ENCODE peak calls at places on chromosomes 7 and 10, in six cellular contexts. One of them, this sample, is unnamed.

GRCh38 chr10:106311590-106311989 is 852.9 kb downstream of the SORCS1 start:
- DNase-seq in dermis blood vessel endothelial cell: no peak
- DNase-seq in GM20000: no peak
- DNase-seq in HFF-Myc: no peak
- DNase-seq in GM23338: no peak
- DNase-seq in lung: no peak
- DNase-seq in this sample: no peak

GRCh38 chr7:15086882-15087281 is 184.3 kb upstream of the DGKB start:
- DNase-seq in dermis blood vessel endothelial cell: no peak
- DNase-seq in HFF-Myc: no peak
- DNase-seq in lung: no peak
- DNase-seq in GM23338: no peak
- DNase-seq in GM20000: no peak
- DNase-seq in this sample: no peak

GRCh38 chr10:79323602-79324001 is 23.7 kb upstream of the PPIF start:
- DNase-seq in lung: no peak
- DNase-seq in GM23338: no peak
- DNase-seq in dermis blood vessel endothelial cell: no peak
- DNase-seq in HFF-Myc: no peak
- DNase-seq in GM20000: no peak
- DNase-seq in this sample: no peak

GRCh38 chr10:11551915-11552602 is 59.4 kb downstream of the USP6NL start:
- DNase-seq in GM20000: no peak
- DNase-seq in dermis blood vessel endothelial cell: peak; percentile 89
- DNase-seq in HFF-Myc: peak; percentile 66
- DNase-seq in GM23338: no peak
- DNase-seq in lung: no peak
- DNase-seq in this sample: no peak

GRCh38 chr7:141355057-141355456 is 196.2 kb upstream of the AGK start:
- DNase-seq in dermis blood vessel endothelial cell: peak; percentile 73
- DNase-seq in GM23338: no peak
- DNase-seq in HFF-Myc: no peak
- DNase-seq in GM20000: no peak
- DNase-seq in lung: no peak
- DNase-seq in this sample: no peak

GRCh38 chr7:129828989-129829676 is 123.6 kb downstream of the UBE2H start:
- DNase-seq in lung: no peak
- DNase-seq in dermis blood vessel endothelial cell: no peak
- DNase-seq in GM20000: no peak
- DNase-seq in GM23338: peak; percentile 79
- DNase-seq in HFF-Myc: no peak
- DNase-seq in this sample: peak; percentile 10

GRCh38 chr7:96189129-96189815 is 132.6 kb downstream of the SLC25A13 start:
- DNase-seq in GM23338: no peak
- DNase-seq in HFF-Myc: no peak
- DNase-seq in dermis blood vessel endothelial cell: no peak
- DNase-seq in GM20000: no peak
- DNase-seq in lung: no peak
- DNase-seq in this sample: no peak

GRCh38 chr7:157282141-157282801 is 54.5 kb upstream of the DNAJB6 start:
- DNase-seq in GM20000: no peak
- DNase-seq in GM23338: no peak
- DNase-seq in HFF-Myc: no peak
- DNase-seq in dermis blood vessel endothelial cell: no peak
- DNase-seq in lung: no peak
- DNase-seq in this sample: no peak

GRCh38 chr7:149125189-149125863 is 798 bp downstream of the ZNF425 start:
- DNase-seq in lung: peak; percentile 29
- DNase-seq in GM20000: no peak
- DNase-seq in GM23338: peak; percentile 29
- DNase-seq in dermis blood vessel endothelial cell: no peak
- DNase-seq in HFF-Myc: no peak
- DNase-seq in this sample: no peak

This sample was measured in aorta.